ENCODE peak calls at places on chromosomes 1 and 21, in seven cellular contexts. One of them, this sample, is unnamed.

GRCh38 chr1:209349372-209350324 is 233.9 kb upstream of the CAMK1G start:
- DNase-seq in nucleus accumbens: no peak
- DNase-seq in left ventricle myocardium inferior: no peak
- DNase-seq in psoas muscle: no peak
- DNase-seq in A549: no peak
- DNase-seq in HS-5: no peak
- DNase-seq in effector CD8-positive, alpha-beta T cell: no peak
- DNase-seq in this sample: no peak

GRCh38 chr21:44485254-44485793 is 30.0 kb downstream of the LRRC3 start:
- DNase-seq in nucleus accumbens: no peak
- DNase-seq in left ventricle myocardium inferior: no peak
- DNase-seq in psoas muscle: no peak
- DNase-seq in A549: peak
- DNase-seq in HS-5: no peak
- DNase-seq in effector CD8-positive, alpha-beta T cell: peak
- DNase-seq in this sample: peak

GRCh38 chr1:41864471-41865040 is 54.2 kb downstream of the HIVEP3 start:
- DNase-seq in nucleus accumbens: no peak
- DNase-seq in left ventricle myocardium inferior: no peak
- DNase-seq in psoas muscle: no peak
- DNase-seq in A549: no peak
- DNase-seq in HS-5: no peak
- DNase-seq in effector CD8-positive, alpha-beta T cell: no peak
- DNase-seq in this sample: no peak

GRCh38 chr1:243598433-243598832 is 251.6 kb downstream of the AKT3 start:
- DNase-seq in nucleus accumbens: peak
- DNase-seq in left ventricle myocardium inferior: no peak
- DNase-seq in psoas muscle: no peak
- DNase-seq in A549: peak
- DNase-seq in HS-5: peak
- DNase-seq in effector CD8-positive, alpha-beta T cell: no peak
- DNase-seq in this sample: no peak

GRCh38 chr1:1917304-1917976 is 1.6 kb downstream of the TMEM52 start:
- DNase-seq in nucleus accumbens: no peak
- DNase-seq in left ventricle myocardium inferior: no peak
- DNase-seq in psoas muscle: peak
- DNase-seq in A549: no peak
- DNase-seq in HS-5: no peak
- DNase-seq in effector CD8-positive, alpha-beta T cell: no peak
- DNase-seq in this sample: no peak

GRCh38 chr1:64242895-64243756 is 39.7 kb downstream of the UBE2U start:
- DNase-seq in nucleus accumbens: no peak
- DNase-seq in left ventricle myocardium inferior: no peak
- DNase-seq in psoas muscle: no peak
- DNase-seq in A549: peak
- DNase-seq in HS-5: no peak
- DNase-seq in effector CD8-positive, alpha-beta T cell: no peak
- DNase-seq in this sample: no peak

GRCh38 chr21:41775152-41775472 is 8.3 kb upstream of the RIPK4 start:
- DNase-seq in nucleus accumbens: no peak
- DNase-seq in left ventricle myocardium inferior: no peak
- DNase-seq in psoas muscle: no peak
- DNase-seq in A549: no peak
- DNase-seq in HS-5: no peak
- DNase-seq in effector CD8-positive, alpha-beta T cell: no peak
- DNase-seq in this sample: no peak

GRCh38 chr1:227808566-227808965 is 6.9 kb upstream of the PRSS38 start:
- DNase-seq in nucleus accumbens: no peak
- DNase-seq in left ventricle myocardium inferior: no peak
- DNase-seq in psoas muscle: no peak
- DNase-seq in A549: peak
- DNase-seq in HS-5: no peak
- DNase-seq in effector CD8-positive, alpha-beta T cell: no peak
- DNase-seq in this sample: no peak

GRCh38 chr1:66168919-66169725 is 364.8 kb upstream of the SGIP1 start:
- DNase-seq in nucleus accumbens: no peak
- DNase-seq in left ventricle myocardium inferior: no peak
- DNase-seq in psoas muscle: no peak
- DNase-seq in A549: peak
- DNase-seq in HS-5: no peak
- DNase-seq in effector CD8-positive, alpha-beta T cell: no peak
- DNase-seq in this sample: no peak

GRCh38 chr1:101183388-101183699 is 53.5 kb upstream of the S1PR1 start:
- DNase-seq in nucleus accumbens: no peak
- DNase-seq in left ventricle myocardium inferior: no peak
- DNase-seq in psoas muscle: no peak
- DNase-seq in A549: no peak
- DNase-seq in HS-5: no peak
- DNase-seq in effector CD8-positive, alpha-beta T cell: no peak
- DNase-seq in this sample: no peak

GRCh38 chr1:35883681-35884155 is 709 bp downstream of the AGO1 start:
- DNase-seq in nucleus accumbens: peak
- DNase-seq in left ventricle myocardium inferior: peak
- DNase-seq in psoas muscle: peak
- DNase-seq in A549: peak
- DNase-seq in HS-5: no peak
- DNase-seq in effector CD8-positive, alpha-beta T cell: peak
- DNase-seq in this sample: peak

GRCh38 chr1:67336783-67337182 is 29.1 kb downstream of the IL12RB2 start:
- DNase-seq in nucleus accumbens: no peak
- DNase-seq in left ventricle myocardium inferior: no peak
- DNase-seq in psoas muscle: no peak
- DNase-seq in A549: no peak
- DNase-seq in HS-5: no peak
- DNase-seq in effector CD8-positive, alpha-beta T cell: no peak
- DNase-seq in this sample: no peak

GRCh38 chr1:39050001-39050400 is 23.9 kb downstream of the NDUFS5 start:
- DNase-seq in nucleus accumbens: no peak
- DNase-seq in left ventricle myocardium inferior: no peak
- DNase-seq in psoas muscle: no peak
- DNase-seq in A549: no peak
- DNase-seq in HS-5: no peak
- DNase-seq in effector CD8-positive, alpha-beta T cell: no peak
- DNase-seq in this sample: no peak

GRCh38 chr1:18865176-18865575 is 5.7 kb upstream of the TAS1R2 start:
- DNase-seq in nucleus accumbens: no peak
- DNase-seq in left ventricle myocardium inferior: no peak
- DNase-seq in psoas muscle: no peak
- DNase-seq in A549: no peak
- DNase-seq in HS-5: no peak
- DNase-seq in effector CD8-positive, alpha-beta T cell: no peak
- DNase-seq in this sample: no peak

GRCh38 chr1:184186167-184186566 is 134.6 kb downstream of the TSEN15 start:
- DNase-seq in nucleus accumbens: no peak
- DNase-seq in left ventricle myocardium inferior: no peak
- DNase-seq in psoas muscle: no peak
- DNase-seq in A549: no peak
- DNase-seq in HS-5: no peak
- DNase-seq in effector CD8-positive, alpha-beta T cell: no peak
- DNase-seq in this sample: no peak

GRCh38 chr1:211386931-211387330 is 60.3 kb downstream of the TRAF5 start:
- DNase-seq in nucleus accumbens: no peak
- DNase-seq in left ventricle myocardium inferior: no peak
- DNase-seq in psoas muscle: no peak
- DNase-seq in A549: no peak
- DNase-seq in HS-5: no peak
- DNase-seq in effector CD8-positive, alpha-beta T cell: no peak
- DNase-seq in this sample: no peak

GRCh38 chr1:221240652-221241051 is 361.4 kb downstream of the HLX start:
- DNase-seq in nucleus accumbens: no peak
- DNase-seq in left ventricle myocardium inferior: no peak
- DNase-seq in psoas muscle: no peak
- DNase-seq in A549: no peak
- DNase-seq in HS-5: no peak
- DNase-seq in effector CD8-positive, alpha-beta T cell: no peak
- DNase-seq in this sample: no peak

GRCh38 chr1:221457706-221458429 is 284.0 kb downstream of the DUSP10 start:
- DNase-seq in nucleus accumbens: no peak
- DNase-seq in left ventricle myocardium inferior: no peak
- DNase-seq in psoas muscle: no peak
- DNase-seq in A549: no peak
- DNase-seq in HS-5: no peak
- DNase-seq in effector CD8-positive, alpha-beta T cell: no peak
- DNase-seq in this sample: no peak

GRCh38 chr1:30160999-30161689 is 562.2 kb downstream of the MATN1 start:
- DNase-seq in nucleus accumbens: no peak
- DNase-seq in left ventricle myocardium inferior: no peak
- DNase-seq in psoas muscle: no peak
- DNase-seq in A549: no peak
- DNase-seq in HS-5: no peak
- DNase-seq in effector CD8-positive, alpha-beta T cell: no peak
- DNase-seq in this sample: no peak

GRCh38 chr1:29688477-29689365 is 452.4 kb downstream of the PTPRU start:
- DNase-seq in nucleus accumbens: peak
- DNase-seq in left ventricle myocardium inferior: no peak
- DNase-seq in psoas muscle: no peak
- DNase-seq in A549: no peak
- DNase-seq in HS-5: no peak
- DNase-seq in effector CD8-positive, alpha-beta T cell: no peak
- DNase-seq in this sample: no peak

GRCh38 chr1:47469405-47469759 is 31.5 kb downstream of the FOXD2 start:
- DNase-seq in nucleus accumbens: no peak
- DNase-seq in left ventricle myocardium inferior: no peak
- DNase-seq in psoas muscle: no peak
- DNase-seq in A549: no peak
- DNase-seq in HS-5: no peak
- DNase-seq in effector CD8-positive, alpha-beta T cell: no peak
- DNase-seq in this sample: no peak

GRCh38 chr1:8133190-8133589 is 107.1 kb upstream of the ERRFI1 start:
- DNase-seq in nucleus accumbens: no peak
- DNase-seq in left ventricle myocardium inferior: no peak
- DNase-seq in psoas muscle: no peak
- DNase-seq in A549: no peak
- DNase-seq in HS-5: peak
- DNase-seq in effector CD8-positive, alpha-beta T cell: no peak
- DNase-seq in this sample: no peak

GRCh38 chr1:68919070-68919469 is 422.2 kb upstream of the DEPDC1 start:
- DNase-seq in nucleus accumbens: no peak
- DNase-seq in left ventricle myocardium inferior: no peak
- DNase-seq in psoas muscle: no peak
- DNase-seq in A549: no peak
- DNase-seq in HS-5: no peak
- DNase-seq in effector CD8-positive, alpha-beta T cell: no peak
- DNase-seq in this sample: no peak